ENCODE peak calls at places on chromosomes 5 and 9, in five cellular contexts. O is GM12864, P is endothelial cell, Y is astrocyte of the spinal cord, M is fibroblast of pulmonary artery. W is an unnamed sample.

GRCh38 chr9:33248606-33249005 is 8.6 kb downstream of the SPINK4 start:
- DNase-seq in P (no peak), Y (no peak), M (no peak), O (no peak), W (no peak)

GRCh38 chr5:39948867-39949468 is 524.2 kb upstream of the DAB2 start:
- DNase-seq in P (peak), M (peak), Y (peak), O (peak), W (peak)

GRCh38 chr5:120479066-120479465 is 15.0 kb downstream of the PRR16 start:
- DNase-seq in M (no peak), P (no peak), Y (peak), O (no peak), W (no peak)

GRCh38 chr9:120383611-120383998 is 196.4 kb downstream of the CDK5RAP2 start:
- DNase-seq in M (no peak), O (no peak), P (no peak), Y (no peak), W (no peak)

GRCh38 chr9:121807918-121808278 is 156.5 kb downstream of the DAB2IP start:
- DNase-seq in Y (no peak), O (no peak), P (no peak), M (peak), W (no peak)

GRCh38 chr9:107749787-107750444 is 260.3 kb upstream of the KLF4 start:
- DNase-seq in Y (peak), O (no peak), M (peak), P (no peak), W (no peak)

GRCh38 chr9:109214414-109214813 is 47.4 kb upstream of the FRRS1L start:
- DNase-seq in Y (no peak), P (no peak), M (no peak), O (no peak), W (no peak)

GRCh38 chr5:54836959-54837534 is 148.3 kb downstream of the ESM1 start:
- DNase-seq in O (no peak), M (peak), P (no peak), Y (no peak), W (no peak)

GRCh38 chr9:98192503-98193335 is at the start of gene CORO2A:
- DNase-seq in Y (peak), O (no peak), M (peak), P (peak), W (peak)

GRCh38 chr5:149264432-149265069 is 7.1 kb upstream of the AFAP1L1 start:
- DNase-seq in Y (no peak), O (peak), M (no peak), P (peak), W (peak)

GRCh38 chr9:114678847-114679246 is 3.1 kb downstream of the TEX48 start:
- DNase-seq in O (no peak), Y (peak), P (no peak), M (no peak), W (no peak)

GRCh38 chr9:136412912-136413420 is 2.5 kb downstream of the PMPCA start:
- DNase-seq in O (no peak), M (peak), P (no peak), Y (no peak), W (no peak)

GRCh38 chr5:126837907-126838539 is 61.1 kb downstream of the LMNB1 start:
- DNase-seq in M (peak), P (no peak), Y (peak), O (no peak), W (no peak)

GRCh38 chr5:93343570-93343969 is 237.4 kb downstream of the NR2F1-AS1 start:
- DNase-seq in O (peak), Y (peak), M (no peak), P (no peak), W (no peak)

GRCh38 chr5:141409598-141410306 is 1.9 kb downstream of the PCDHGB6 start:
- DNase-seq in O (no peak), Y (no peak), P (no peak), M (no peak), W (no peak)

GRCh38 chr5:139438707-139439012 is 665 bp downstream of the DNAJC18 start:
- DNase-seq in P (no peak), Y (no peak), O (no peak), M (no peak), W (no peak)

GRCh38 chr9:83327750-83328622 is 210.2 kb downstream of the FRMD3 start:
- DNase-seq in Y (no peak), O (no peak), M (no peak), P (no peak), W (no peak)

GRCh38 chr9:134730761-134731496 is 89.3 kb downstream of the COL5A1 start:
- DNase-seq in O (no peak), P (no peak), Y (no peak), M (no peak), W (no peak)

GRCh38 chr5:40615586-40616193 is 64.0 kb upstream of the PTGER4 start:
- DNase-seq in Y (peak), P (no peak), M (peak), O (no peak), W (no peak)

GRCh38 chr5:140785905-140786686 is at the start of gene PCDHA1:
- DNase-seq in O (no peak), Y (no peak), M (no peak), P (no peak), W (no peak)

GRCh38 chr9:125137200-125137599 is 6.1 kb downstream of the SCAI start:
- DNase-seq in P (no peak), O (no peak), M (no peak), Y (peak), W (no peak)

GRCh38 chr5:40071870-40072269 is 607.8 kb upstream of the PTGER4 start:
- DNase-seq in Y (peak), P (no peak), O (no peak), M (peak), W (no peak)

GRCh38 chr9:137960496-137960895 is 82.9 kb downstream of the CACNA1B start:
- DNase-seq in O (no peak), M (no peak), Y (no peak), P (peak), W (no peak)

GRCh38 chr9:117763314-117763713 is 59.1 kb downstream of the TLR4 start:
- DNase-seq in P (no peak), O (no peak), M (peak), Y (peak), W (no peak)

GRCh38 chr5:67095346-67095871 is 101.2 kb downstream of the CD180 start:
- DNase-seq in P (no peak), Y (peak), M (peak), O (no peak), W (no peak)

GRCh38 chr5:108481355-108481931 is 99.5 kb upstream of the FBXL17 start:
- DNase-seq in M (peak), Y (peak), P (no peak), O (peak), W (peak)

GRCh38 chr9:117412841-117413240 is 2.0 kb downstream of the ASTN2 start:
- DNase-seq in P (peak), M (no peak), O (no peak), Y (no peak), W (peak)

GRCh38 chr9:69400470-69400869 is 75.5 kb downstream of the ENTREP1 start:
- DNase-seq in Y (no peak), M (no peak), P (no peak), O (no peak), W (no peak)

GRCh38 chr5:75320341-75320740 is 16.7 kb upstream of the HMGCR start:
- DNase-seq in Y (peak), M (no peak), P (no peak), O (no peak), W (no peak)

GRCh38 chr5:32810812-32811211 is 99.7 kb downstream of the NPR3 start:
- DNase-seq in Y (peak), O (no peak), P (no peak), M (peak), W (no peak)

GRCh38 chr9:93111371-93112115 is 15.5 kb downstream of the CARD19 start:
- DNase-seq in O (no peak), Y (peak), M (no peak), P (no peak), W (no peak)

GRCh38 chr5:82178378-82178777 is 99.8 kb downstream of the RPS23 start:
- DNase-seq in M (no peak), Y (no peak), P (no peak), O (no peak), W (no peak)

GRCh38 chr5:9544502-9545300 is 1.2 kb downstream of the SEMA5A start:
- DNase-seq in P (peak), Y (peak), M (peak), O (peak), W (peak)

GRCh38 chr5:73295447-73295846 is 122.5 kb downstream of the TMEM174 start:
- DNase-seq in O (no peak), Y (no peak), M (no peak), P (no peak), W (no peak)
- TF ChIP-seq CTCF in O (no peak), Y (peak), M (no peak), P (no peak), W (no peak)

GRCh38 chr9:7259544-7260241 is 501.9 kb downstream of the KDM4C start:
- DNase-seq in O (no peak), M (peak), Y (no peak), P (no peak), W (no peak)
- TF ChIP-seq CTCF in O (no peak), M (peak), Y (peak), P (no peak), W (no peak)

DNA sequence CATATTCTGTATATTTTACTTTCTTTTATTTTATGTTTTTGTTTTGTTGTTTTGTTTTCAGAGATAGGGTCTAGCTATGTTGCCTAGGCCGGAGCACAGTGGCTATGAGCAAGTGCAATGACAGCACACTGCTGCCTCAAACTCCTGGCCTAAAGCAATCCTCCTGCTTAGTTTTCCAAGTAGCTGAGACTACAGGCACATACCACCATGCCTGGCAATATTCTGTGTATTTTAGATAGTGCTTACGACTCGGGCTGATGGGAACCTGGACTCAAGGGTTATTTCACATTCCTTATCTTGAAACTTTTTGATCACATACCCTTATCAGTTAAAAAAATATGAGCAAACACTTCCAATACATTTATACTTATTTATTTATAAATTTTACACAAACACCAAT is 119.0 kb upstream of the STARD4 start:
- DNase-seq in P (no peak), M (no peak), O (no peak), Y (no peak), W (no peak)
- TF ChIP-seq CTCF in P (no peak), M (no peak), O (no peak), Y (no peak), W (no peak)

DNA sequence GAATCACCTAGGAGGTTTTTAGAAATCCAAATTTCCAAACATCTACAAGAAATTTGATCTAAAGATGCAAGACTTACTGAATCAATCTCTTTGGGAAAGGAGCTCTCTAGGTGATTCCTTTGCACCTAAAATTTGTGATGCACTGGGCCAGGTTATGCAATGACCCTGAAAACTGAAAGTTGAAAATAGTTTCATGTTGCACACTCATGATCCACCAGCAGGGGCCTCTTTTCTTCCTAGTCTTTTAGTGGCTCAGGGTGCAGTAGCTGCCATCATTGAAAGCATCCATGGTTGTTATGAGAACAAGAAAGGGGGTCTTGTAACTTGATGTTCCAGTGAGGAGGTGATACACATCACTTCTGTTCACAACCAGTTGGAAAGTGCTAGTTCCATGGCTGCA is 486.8 kb downstream of the PSAT1 start:
- DNase-seq in P (no peak), O (no peak), M (no peak), Y (no peak), W (no peak)
- TF ChIP-seq CTCF in P (peak), O (peak), M (peak), Y (peak), W (no peak)

GRCh38 chr5:133750856-133751255 is 138.5 kb upstream of the FSTL4 start:
- DNase-seq in M (no peak), O (no peak), P (no peak), Y (no peak), W (no peak)
- TF ChIP-seq CTCF in M (no peak), O (no peak), P (no peak), Y (no peak), W (no peak)

GRCh38 chr5:91010090-91010489 is 373.0 kb downstream of the ARRDC3 start:
- DNase-seq in Y (no peak), M (no peak), P (no peak), O (no peak), W (no peak)

GRCh38 chr5:91011029-91011428 is 372.1 kb downstream of the ARRDC3 start:
- DNase-seq in P (no peak), O (no peak), Y (no peak), M (no peak), W (no peak)

GRCh38 chr5:91006708-91007107 is 376.4 kb downstream of the ARRDC3 start:
- DNase-seq in P (no peak), O (no peak), M (no peak), Y (no peak), W (no peak)

GRCh38 chr5:91007780-91008402 is 375.2 kb downstream of the ARRDC3 start:
- DNase-seq in Y (no peak), M (no peak), P (no peak), O (no peak), W (no peak)

GRCh38 chr5:91007251-91007650 is 375.9 kb downstream of the ARRDC3 start:
- DNase-seq in P (no peak), O (no peak), Y (no peak), M (no peak), W (no peak)
- TF ChIP-seq CTCF in P (no peak), O (no peak), Y (no peak), M (no peak), W (no peak)

GRCh38 chr5:176574297-176574591 is 25.1 kb downstream of the CDHR2 start:
- DNase-seq in M (no peak), P (no peak), Y (no peak), O (no peak), W (no peak)
- TF ChIP-seq CTCF in M (no peak), P (peak), Y (no peak), O (no peak), W (no peak)

W was measured in GM10248.